ENCODE peak calls at places on chromosome 14, in six cellular contexts. G, A, R, D, N and W are unnamed samples.

GRCh38 chr14:63800651-63801385 is 52.0 kb upstream of the SYNE2 start:
- DNase-seq in G (no peak), A (no peak), R (no peak), D (no peak), N (no peak), W (no peak)

GRCh38 chr14:23766737-23767401 is 130.7 kb downstream of the DHRS2 start:
- DNase-seq in G (no peak), A (no peak), R (no peak), D (no peak), N (no peak), W (no peak)

GRCh38 chr14:90624228-90624627 is 192.0 kb downstream of the TTC7B start:
- DNase-seq in G (peak; percentile 62), A (no peak), R (no peak), D (peak; percentile 83), N (no peak), W (peak; percentile 61)

GRCh38 chr14:65302571-65303184 is 109.9 kb upstream of the FUT8 start:
- DNase-seq in G (no peak), A (no peak), R (no peak), D (no peak), N (no peak), W (no peak)

GRCh38 chr14:43692706-43693105 is 814.4 kb downstream of the FSCB start:
- DNase-seq in G (no peak), A (no peak), R (no peak), D (peak; percentile 8), N (no peak), W (no peak)

GRCh38 chr14:93538411-93538810 is 107.7 kb downstream of the UNC79 start:
- DNase-seq in G (peak; percentile 2), A (no peak), R (peak; percentile 50), D (no peak), N (peak; percentile 15), W (no peak)

GRCh38 chr14:99721792-99722516 is 37.9 kb downstream of the CYP46A1 start:
- DNase-seq in G (no peak), A (no peak), R (peak; percentile 17), D (no peak), N (no peak), W (no peak)

GRCh38 chr14:58738876-58739275 is 101.1 kb downstream of the DACT1 start:
- DNase-seq in G (no peak), A (no peak), R (no peak), D (peak; percentile 56), N (no peak), W (no peak)

GRCh38 chr14:65222434-65222833 is 120.1 kb upstream of the MAX start:
- DNase-seq in G (peak; percentile 66), A (no peak), R (peak; percentile 66), D (peak; percentile 55), N (peak; percentile 41), W (peak; percentile 34)

GRCh38 chr14:95460647-95461478 is 55.6 kb downstream of the SYNE3 start:
- DNase-seq in G (peak; percentile 79), A (no peak), R (peak; percentile 37), D (peak; percentile 81), N (no peak), W (peak; percentile 11)

GRCh38 chr14:70904376-70904775 is 2.9 kb upstream of the PCNX1 start:
- DNase-seq in G (no peak), A (no peak), R (no peak), D (no peak), N (no peak), W (no peak)
- H4K91ac ChIP-seq in G (no peak overlapping the region), A (no peak overlapping the region), R (no peak overlapping the region), D (no peak overlapping the region), N (no peak overlapping the region), W (no peak overlapping the region)

GRCh38 chr14:68508581-68508980 is 284.3 kb downstream of the ZFP36L1 start:
- DNase-seq in G (no peak), A (no peak), R (no peak), D (no peak), N (no peak), W (no peak)

GRCh38 chr14:68510201-68510600 is 282.7 kb downstream of the ZFP36L1 start:
- DNase-seq in G (peak; percentile 69), A (no peak), R (no peak), D (peak; percentile 61), N (no peak), W (no peak)

GRCh38 chr14:68510951-68511726 is 281.7 kb downstream of the ZFP36L1 start:
- DNase-seq in G (no peak), A (no peak), R (no peak), D (no peak), N (no peak), W (no peak)

GRCh38 chr14:68507544-68508081 is 285.3 kb downstream of the ZFP36L1 start:
- DNase-seq in G (no peak), A (no peak), R (no peak), D (no peak), N (no peak), W (no peak)

DNA sequence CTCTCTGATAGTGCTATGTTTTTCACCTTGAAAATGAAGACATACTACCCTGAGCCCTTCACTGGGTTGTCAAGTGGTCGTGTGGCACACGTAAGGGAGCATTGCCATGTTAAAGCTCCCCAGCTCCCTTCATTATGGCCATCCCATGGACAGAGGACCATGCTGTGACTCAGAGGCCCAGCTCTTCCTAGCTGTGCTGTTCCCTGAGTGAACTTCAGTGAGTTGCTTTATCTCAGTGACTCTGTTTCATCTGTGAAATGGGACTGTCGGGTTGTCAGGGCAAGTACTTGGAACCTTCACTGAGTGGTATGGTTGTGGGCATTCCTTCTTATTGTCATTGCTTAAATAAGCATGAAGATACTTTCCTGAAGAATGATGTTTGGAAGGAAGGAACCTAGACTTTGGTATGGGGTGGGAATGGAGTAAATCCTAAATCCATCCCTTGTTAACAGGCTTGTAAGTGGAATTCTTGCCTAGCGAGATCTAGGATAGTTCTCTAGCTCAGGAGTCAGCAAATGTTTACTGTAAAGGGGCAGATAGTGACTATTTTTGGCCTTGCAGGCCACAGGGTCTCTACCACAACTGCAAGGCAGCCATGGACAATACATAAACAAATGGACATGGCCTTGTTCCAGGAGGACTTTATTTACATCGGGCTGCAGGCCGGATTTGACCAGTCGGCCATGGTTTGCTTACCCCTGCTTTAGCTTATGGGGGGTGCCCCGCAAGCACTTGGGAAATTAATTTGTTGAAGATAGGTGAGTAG is 283.5 kb downstream of the ZFP36L1 start:
- DNase-seq in G (peak; percentile 65), A (no peak), R (no peak), D (peak; percentile 89), N (no peak), W (no peak)
- H3K14ac ChIP-seq in G (peak overlapping the region; percentile 93), A (no peak overlapping the region), R (no peak overlapping the region), D (no peak overlapping the region), N (no peak overlapping the region), W (peak overlapping the region; percentile 18)

GRCh38 chr14:73059326-73059725 is 992 bp downstream of the RBM25 start:
- DNase-seq in G (peak; percentile 16), A (no peak), R (no peak), D (peak; percentile 63), N (no peak), W (no peak)

GRCh38 chr14:73057939-73058223 is 453 bp upstream of the RBM25 start:
- DNase-seq in G (no peak), A (no peak), R (no peak), D (no peak), N (no peak), W (no peak)

GRCh38 chr14:73055251-73055650 is 3.1 kb upstream of the RBM25 start:
- DNase-seq in G (no peak), A (no peak), R (no peak), D (no peak), N (no peak), W (no peak)

GRCh38 chr14:73058923-73059311 is 583 bp downstream of the RBM25 start:
- DNase-seq in G (peak; percentile 14), A (no peak), R (peak; percentile 41), D (peak; percentile 60), N (no peak), W (peak; percentile 60)

DNA sequence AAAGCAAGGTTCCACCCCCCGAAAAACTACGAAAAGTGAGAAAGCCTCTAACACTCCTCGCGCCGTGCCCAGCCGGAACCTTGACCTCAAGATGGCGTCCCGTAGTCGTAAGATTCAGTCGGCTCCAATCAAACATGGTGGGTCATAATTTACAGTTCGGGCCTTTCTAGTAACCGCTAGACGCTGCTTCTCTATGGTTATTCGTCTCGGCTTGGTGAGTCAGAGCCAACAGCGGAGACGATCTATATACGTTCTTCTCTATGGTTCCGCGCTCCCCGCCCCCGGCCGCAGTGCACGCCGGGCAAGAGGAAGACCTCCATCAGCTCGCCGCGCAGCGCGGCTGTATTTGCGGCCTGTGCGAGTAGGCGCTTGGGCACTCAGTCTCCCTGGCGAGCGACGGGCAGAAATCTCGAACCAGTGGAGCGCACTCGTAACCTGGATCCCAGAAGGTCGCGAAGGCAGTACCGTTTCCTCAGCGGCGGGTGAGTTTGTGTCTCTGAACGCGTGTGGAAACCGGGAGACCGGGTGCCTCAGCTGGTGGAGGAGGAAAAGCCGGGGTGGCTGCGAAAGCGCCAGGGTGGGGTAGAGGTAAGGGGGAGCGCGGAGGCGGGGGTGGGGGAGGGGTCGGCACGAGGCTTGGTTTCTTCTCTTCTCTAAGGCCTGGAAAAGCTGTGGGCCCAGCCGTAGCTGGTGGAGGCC is at the start of gene RBM25:
- DNase-seq in G (peak; percentile 99), A (peak; percentile 96), R (peak; percentile 97), D (peak; percentile 100), N (peak; percentile 94), W (peak; percentile 99)
- H4K8ac ChIP-seq in G (peak within 1 kb of the TSS; percentile 89), A (peak within 1 kb of the TSS; percentile 65), R (no peak within 1 kb of the TSS), D (peak within 1 kb of the TSS; percentile 76), N (peak within 1 kb of the TSS; percentile 99), W (peak within 1 kb of the TSS; percentile 84)

DNA sequence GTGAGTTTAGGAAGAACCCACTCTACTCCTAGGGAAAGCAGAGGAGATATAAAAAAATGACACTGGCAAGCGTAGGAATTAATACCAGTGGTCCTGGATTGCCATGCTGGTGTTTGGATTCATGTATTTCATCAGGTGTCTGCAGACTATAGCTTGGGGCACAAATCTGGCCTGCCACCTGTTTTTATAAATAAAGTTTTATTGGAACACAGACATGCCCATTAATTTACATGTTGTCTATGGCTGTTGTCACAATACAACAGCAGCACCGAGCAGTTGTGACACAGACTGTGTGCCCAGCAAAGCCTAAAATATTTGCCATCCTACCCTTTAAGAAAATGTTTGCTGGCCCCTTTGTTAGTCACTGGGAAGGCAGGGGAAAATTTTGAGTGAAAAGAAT is 553.2 kb downstream of the VRK1 start:
- DNase-seq in G (no peak), A (no peak), R (no peak), D (no peak), N (no peak), W (no peak)
- H4K91ac ChIP-seq in G (no peak overlapping the region), A (no peak overlapping the region), R (no peak overlapping the region), D (no peak overlapping the region), N (no peak overlapping the region), W (no peak overlapping the region)

GRCh38 chr14:69595336-69595735 is 16.1 kb upstream of the SUSD6 start:
- DNase-seq in G (no peak), A (no peak), R (no peak), D (no peak), N (no peak), W (no peak)
- H3K14ac ChIP-seq in G (no peak overlapping the region), A (no peak overlapping the region), R (no peak overlapping the region), D (no peak overlapping the region), N (no peak overlapping the region), W (no peak overlapping the region)

GRCh38 chr14:49853572-49854375 is 1.2 kb upstream of the NEMF start:
- DNase-seq in G (peak; percentile 81), A (peak; percentile 37), R (peak; percentile 90), D (peak; percentile 83), N (no peak), W (peak; percentile 99)
- H4K8ac ChIP-seq in G (peak overlapping the region; percentile 80), A (no peak overlapping the region), R (no peak overlapping the region), D (peak overlapping the region; percentile 71), N (no peak overlapping the region), W (no peak overlapping the region)